ENCODE peak calls at places on chromosomes 16 and 17, in nine cellular contexts. K is endothelial cell of umbilical vein, D is sigmoid colon, B is GM12892, W is breast epithelium, A is HL-60, P is spleen, N is H1, X is transverse colon. L is an unnamed sample.

GRCh38 chr16:84277244-84277823 is 17.3 kb upstream of the WFDC1 start:
- DNase-seq in K (peak), D (peak), B (peak), W (no peak), A (peak), P (peak), N (no peak), X (peak), L (peak)

GRCh38 chr16:72458035-72458434 is 286.1 kb upstream of the PMFBP1 start:
- DNase-seq in K (no peak), D (no peak), B (no peak), W (no peak), A (no peak), P (no peak), N (no peak), X (no peak), L (no peak)

GRCh38 chr17:45230787-45231480 is 9.2 kb downstream of the FMNL1 start:
- DNase-seq in K (no peak), D (peak), B (no peak), W (no peak), A (no peak), P (peak), N (no peak), X (no peak), L (no peak)

GRCh38 chr17:48439875-48440505 is 10.0 kb upstream of the SKAP1 start:
- DNase-seq in K (no peak), D (no peak), B (no peak), W (no peak), A (no peak), P (no peak), N (no peak), X (no peak), L (no peak)

GRCh38 chr17:79011451-79012147 is 2.0 kb upstream of the CANT1 start:
- DNase-seq in K (peak), D (no peak), B (no peak), W (no peak), A (no peak), P (peak), N (no peak), X (no peak), L (no peak)

GRCh38 chr17:2705263-2705662 is 6.3 kb downstream of the CLUH start:
- DNase-seq in K (peak), D (peak), B (no peak), W (no peak), A (no peak), P (peak), N (no peak), X (no peak), L (no peak)

GRCh38 chr17:3282901-3283300 is 15.3 kb downstream of the OR3A1 start:
- DNase-seq in K (no peak), D (no peak), B (no peak), W (no peak), A (no peak), P (no peak), N (no peak), X (no peak), L (no peak)

GRCh38 chr16:57628782-57629181 is 352 bp downstream of the ADGRG1 start:
- DNase-seq in K (no peak), D (no peak), B (no peak), W (no peak), A (no peak), P (no peak), N (no peak), X (no peak), L (no peak)

GRCh38 chr16:86479419-86479818 is 30.9 kb upstream of the FOXF1 start:
- DNase-seq in K (no peak), D (peak), B (no peak), W (peak), A (no peak), P (no peak), N (no peak), X (no peak), L (no peak)

GRCh38 chr16:67441907-67442306 is 11.0 kb downstream of the HSD11B2 start:
- DNase-seq in K (no peak), D (no peak), B (no peak), W (no peak), A (no peak), P (no peak), N (no peak), X (no peak), L (no peak)

GRCh38 chr17:34199932-34200534 is 55.1 kb upstream of the CCL2 start:
- DNase-seq in K (peak), D (peak), B (peak), W (peak), A (peak), P (peak), N (peak), X (peak), L (peak)

GRCh38 chr16:54289242-54290051 is 2.9 kb upstream of the IRX3 start:
- DNase-seq in K (no peak), D (no peak), B (no peak), W (no peak), A (no peak), P (peak), N (no peak), X (no peak), L (peak)

DNA sequence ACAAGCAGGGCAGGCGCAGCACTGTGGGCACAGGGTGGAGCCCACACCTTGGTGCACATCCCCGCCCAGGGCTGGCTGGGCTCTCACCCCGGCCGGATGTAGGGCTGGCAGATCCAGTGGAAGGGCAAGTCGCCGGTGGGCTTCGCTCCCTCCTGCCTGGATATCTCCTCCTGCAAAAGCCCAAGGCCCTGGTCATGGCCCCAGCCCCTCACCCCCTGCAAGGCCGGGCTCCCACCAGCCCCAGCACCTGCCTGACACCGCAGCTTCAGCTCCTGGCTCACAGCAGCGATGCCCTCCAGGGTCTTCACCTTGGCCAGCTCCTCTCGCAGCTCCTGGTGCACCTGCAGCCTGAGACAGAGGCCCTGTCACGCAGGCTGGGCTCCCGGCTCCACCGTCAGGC is 5.0 kb downstream of the DUS1L start:
- DNase-seq in K (no peak), D (no peak), B (no peak), W (no peak), A (no peak), P (peak), N (no peak), X (no peak), L (no peak)
- TF ChIP-seq POLR2AphosphoS5 in K (no peak), D (no peak), B (no peak), W (no peak), A (no peak), P (peak), N (no peak), X (no peak), L (no peak)

DNA sequence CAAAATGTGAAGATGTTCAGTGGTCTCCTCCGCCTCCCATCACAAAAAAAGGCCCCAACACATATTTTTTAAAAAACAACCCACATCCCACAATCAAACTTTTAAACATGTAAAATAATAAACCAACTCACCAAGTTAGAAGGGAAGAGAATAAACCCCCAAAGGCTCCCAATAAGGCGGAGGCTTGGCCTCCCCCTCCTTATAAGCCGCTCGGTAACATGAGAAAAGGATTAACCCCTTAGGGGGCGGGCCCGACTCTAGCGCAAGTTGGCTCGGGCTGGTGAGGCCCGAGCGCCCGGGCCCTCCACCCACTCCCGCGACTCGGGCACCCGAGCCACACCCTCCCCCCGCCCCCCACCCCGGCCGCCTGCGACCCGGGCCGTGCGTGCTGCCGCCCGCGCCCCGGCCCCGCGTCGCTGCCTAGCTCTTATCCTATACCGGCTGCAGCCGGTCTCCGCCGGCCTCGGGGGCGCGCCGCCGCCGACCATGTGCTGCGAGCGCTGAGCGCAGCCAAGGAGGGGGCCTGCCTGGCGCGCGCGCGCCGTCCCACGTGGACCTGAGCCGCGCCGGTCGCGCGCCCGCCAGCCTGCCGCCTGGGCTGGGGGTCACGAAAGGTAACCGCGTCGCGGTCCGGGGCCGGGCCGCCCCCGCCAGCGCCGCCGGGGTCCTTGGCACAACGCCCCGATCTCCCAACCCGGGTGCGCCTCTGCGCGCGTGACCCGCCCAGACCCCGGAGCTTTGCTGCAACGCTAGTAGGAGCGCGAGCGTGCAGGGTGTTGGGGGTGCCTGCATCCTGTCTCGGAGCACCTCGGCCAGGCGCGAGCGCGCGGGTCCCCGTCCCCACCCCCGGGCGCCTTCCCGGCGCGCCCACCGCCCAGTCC is at the start of the genes ARSG and SLC16A6:
- DNase-seq in K (peak), D (no peak), B (peak), W (peak), A (peak), P (peak), N (no peak), X (peak), L (peak)
- TF ChIP-seq POLR2AphosphoS5 in K (peak), D (no peak), B (peak), W (no peak), A (no peak), P (no peak), N (peak), X (no peak), L (peak)

GRCh38 chr16:1414532-1415265 is at the start of gene UNKL:
- DNase-seq in K (peak), D (peak), B (peak), W (no peak), A (peak), P (peak), N (no peak), X (peak), L (peak)
- TF ChIP-seq POLR2AphosphoS5 in K (no peak), D (no peak), B (no peak), W (no peak), A (no peak), P (peak), N (no peak), X (no peak), L (peak)

GRCh38 chr16:11253009-11253994 is 2.7 kb downstream of the SOCS1 start:
- DNase-seq in K (no peak), D (no peak), B (no peak), W (no peak), A (no peak), P (no peak), N (no peak), X (no peak), L (no peak)
- TF ChIP-seq POLR2AphosphoS5 in K (no peak), D (no peak), B (peak), W (no peak), A (no peak), P (peak), N (no peak), X (no peak), L (peak)

GRCh38 chr17:7176107-7176851 is 2.9 kb downstream of the ASGR1 start:
- DNase-seq in K (no peak), D (no peak), B (no peak), W (no peak), A (no peak), P (no peak), N (no peak), X (no peak), L (no peak)
- TF ChIP-seq POLR2AphosphoS5 in K (no peak), D (no peak), B (no peak), W (no peak), A (no peak), P (no peak), N (no peak), X (no peak), L (no peak)

DNA sequence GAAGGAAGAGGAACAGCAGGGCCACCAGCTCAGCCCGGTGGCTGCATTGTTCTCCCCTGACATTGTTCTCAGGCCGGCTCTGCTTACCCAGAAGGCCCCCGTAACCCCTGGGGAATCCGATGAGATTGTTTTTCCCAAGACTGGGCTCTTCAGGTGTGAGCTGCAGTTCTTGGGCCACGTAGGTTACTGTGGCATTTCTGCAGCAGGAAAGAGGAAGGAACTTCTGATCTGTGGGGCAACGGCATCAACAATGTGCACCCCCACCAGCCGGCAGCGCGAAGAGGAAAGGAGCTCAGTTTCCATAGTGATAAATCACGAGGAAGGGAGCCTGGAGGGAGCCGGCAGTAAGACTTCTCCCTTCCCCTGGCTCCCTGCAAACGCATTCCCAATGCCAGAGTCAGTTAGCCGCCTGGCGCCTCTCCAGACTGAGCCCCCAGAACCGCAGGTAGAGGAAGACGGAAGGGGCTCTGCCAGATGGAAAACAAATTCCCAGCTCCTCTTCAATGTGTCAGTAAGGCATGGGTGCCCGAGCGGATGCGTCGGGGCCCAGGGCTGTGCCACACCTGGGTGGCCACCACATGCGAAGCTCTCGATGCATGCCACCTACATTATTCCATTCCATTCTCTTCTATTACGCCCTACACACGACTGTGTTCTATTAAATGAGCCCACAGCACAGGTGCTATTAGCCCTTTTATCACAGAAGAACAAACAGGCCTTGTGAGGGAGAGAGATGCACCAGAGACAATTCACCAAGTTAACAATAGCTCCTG is 21.5 kb upstream of the PECAM1 start:
- DNase-seq in K (peak), D (peak), B (no peak), W (no peak), A (peak), P (peak), N (peak), X (peak), L (peak)
- TF ChIP-seq POLR2AphosphoS5 in K (peak), D (peak), B (no peak), W (no peak), A (peak), P (peak), N (no peak), X (no peak), L (peak)

DNA sequence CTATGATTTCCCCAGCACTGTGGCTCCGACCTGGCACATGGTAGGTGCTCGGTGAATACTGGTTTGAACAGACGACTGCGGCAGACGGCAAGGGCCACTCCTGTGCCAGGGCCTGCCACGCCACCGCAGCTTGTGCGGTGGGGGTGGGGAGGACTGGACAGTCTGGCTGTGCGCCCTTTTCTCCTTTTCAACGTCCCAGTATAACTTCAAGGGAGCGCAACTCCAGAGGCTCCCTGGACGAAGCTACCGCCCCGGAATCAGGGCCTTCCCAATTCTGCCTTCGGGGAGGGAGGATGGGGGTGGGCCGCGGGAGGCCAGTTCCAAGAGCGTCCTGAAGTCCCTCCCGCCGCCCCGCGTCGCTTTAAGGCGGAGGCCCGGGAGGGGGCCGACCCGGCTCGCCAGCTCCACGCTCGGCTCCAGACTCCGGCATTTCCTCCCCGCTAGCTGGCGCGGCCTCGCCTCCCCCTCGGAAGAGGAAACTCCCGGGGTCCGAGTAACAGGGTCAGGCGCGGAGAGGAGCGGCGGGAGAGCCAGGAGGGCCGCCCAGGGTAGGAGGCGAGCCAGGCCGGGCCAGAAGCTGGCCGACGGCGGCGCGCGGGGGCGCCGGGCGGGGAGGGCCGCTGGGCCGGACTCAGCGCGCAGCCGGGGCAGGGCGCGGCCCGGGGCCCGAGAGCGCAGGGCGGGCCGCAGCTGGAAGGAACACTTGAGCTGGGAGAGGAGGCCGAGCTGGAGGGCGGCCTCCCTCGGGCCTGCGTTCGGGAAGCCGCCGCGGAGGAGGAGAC is at the start of gene ITPRIPL2:
- DNase-seq in K (peak), D (peak), B (peak), W (peak), A (no peak), P (peak), N (no peak), X (peak), L (peak)
- TF ChIP-seq POLR2AphosphoS5 in K (peak), D (peak), B (no peak), W (peak), A (no peak), P (peak), N (no peak), X (peak), L (peak)

GRCh38 chr16:29663020-29663828 is at the start of gene SPN:
- DNase-seq in K (no peak), D (no peak), B (peak), W (no peak), A (peak), P (peak), N (no peak), X (peak), L (peak)
- TF ChIP-seq POLR2AphosphoS5 in K (no peak), D (no peak), B (peak), W (no peak), A (peak), P (peak), N (no peak), X (no peak), L (no peak)

GRCh38 chr17:7439462-7440112 is at the start of gene FGF11:
- DNase-seq in K (no peak), D (no peak), B (no peak), W (no peak), A (no peak), P (no peak), N (no peak), X (no peak), L (peak)
- TF ChIP-seq POLR2AphosphoS5 in K (no peak), D (no peak), B (no peak), W (no peak), A (no peak), P (peak), N (no peak), X (no peak), L (no peak)

GRCh38 chr16:70523621-70524405 is at the start of gene SF3B3:
- DNase-seq in K (peak), D (peak), B (peak), W (peak), A (peak), P (peak), N (no peak), X (peak), L (peak)

GRCh38 chr16:70526403-70526802 is 2.8 kb downstream of the SF3B3 start:
- DNase-seq in K (no peak), D (no peak), B (no peak), W (no peak), A (no peak), P (no peak), N (no peak), X (no peak), L (no peak)

GRCh38 chr16:70522216-70523000 is 946 bp downstream of the COG4 start:
- DNase-seq in K (no peak), D (no peak), B (no peak), W (no peak), A (peak), P (no peak), N (no peak), X (no peak), L (no peak)

GRCh38 chr16:70520612-70521297 is 2.6 kb downstream of the COG4 start:
- DNase-seq in K (no peak), D (no peak), B (no peak), W (no peak), A (peak), P (no peak), N (no peak), X (no peak), L (no peak)

GRCh38 chr16:70523013-70523620 is at the start of gene COG4:
- DNase-seq in K (no peak), D (peak), B (peak), W (peak), A (peak), P (peak), N (peak), X (peak), L (peak)
- TF ChIP-seq POLR2AphosphoS5 in K (peak), D (peak), B (peak), W (no peak), A (peak), P (peak), N (no peak), X (no peak), L (peak)

L was measured in GM23338.